ENCODE peak calls at places on chromosome 10, in seven cellular contexts. Q, G, J, W, H, V and N are unnamed samples.

GRCh38 chr10:101780818-101781654 is 2.2 kb downstream of the NPM3 start:
- DNase-seq in Q (peak), G (peak), J (peak), W (peak), H (peak), V (no peak), N (peak)

GRCh38 chr10:86569335-86569734 is 47.7 kb upstream of the WAPL start:
- DNase-seq in Q (no peak), G (no peak), J (no peak), W (no peak), H (no peak), V (no peak), N (no peak)

GRCh38 chr10:11036424-11037011 is 18.8 kb downstream of the CELF2 start:
- DNase-seq in Q (no peak), G (peak), J (no peak), W (no peak), H (peak), V (no peak), N (no peak)

GRCh38 chr10:31204090-31204489 is 114.9 kb upstream of the ZEB1 start:
- DNase-seq in Q (no peak), G (peak), J (no peak), W (no peak), H (peak), V (no peak), N (no peak)

GRCh38 chr10:100338434-100339036 is 8.5 kb upstream of the SCD start:
- DNase-seq in Q (peak), G (peak), J (peak), W (peak), H (peak), V (no peak), N (peak)

GRCh38 chr10:126658928-126659327 is 11.6 kb downstream of the C10orf90 start:
- DNase-seq in Q (no peak), G (no peak), J (no peak), W (no peak), H (no peak), V (no peak), N (no peak)

GRCh38 chr10:124743188-124744046 is 761 bp downstream of the FAM53B start:
- DNase-seq in Q (no peak), G (peak), J (no peak), W (peak), H (peak), V (no peak), N (no peak)

GRCh38 chr10:60942604-60943269 is 1.2 kb downstream of the RHOBTB1 start:
- DNase-seq in Q (peak), G (peak), J (no peak), W (peak), H (no peak), V (no peak), N (peak)

GRCh38 chr10:120587061-120587460 is 130.0 kb downstream of the PLPP4 start:
- DNase-seq in Q (no peak), G (no peak), J (no peak), W (no peak), H (no peak), V (no peak), N (no peak)

GRCh38 chr10:83012866-83013265 is 1126.4 kb upstream of the GHITM start:
- DNase-seq in Q (no peak), G (peak), J (no peak), W (no peak), H (peak), V (no peak), N (no peak)

GRCh38 chr10:24415455-24416169 is 206.7 kb downstream of the KIAA1217 start:
- DNase-seq in Q (peak), G (peak), J (peak), W (peak), H (no peak), V (no peak), N (peak)

GRCh38 chr10:45997557-45997956 is 25.3 kb downstream of the TIMM23 start:
- DNase-seq in Q (no peak), G (no peak), J (no peak), W (no peak), H (no peak), V (no peak), N (no peak)